ENCODE peak calls at places on chromosomes 12 and 14, in eight cellular contexts. One of them, this sample, is unnamed.

GRCh38 chr14:61625171-61625570 is 70.1 kb upstream of the HIF1A start:
- DNase-seq in NT2/D1: no peak
- DNase-seq in H7: no peak
- DNase-seq in colonic mucosa: no peak
- DNase-seq in K562: no peak
- DNase-seq in body of pancreas: no peak
- DNase-seq in CD4-positive, alpha-beta memory T cell: no peak
- DNase-seq in OCI-LY7: no peak
- DNase-seq in this sample: no peak

GRCh38 chr14:39229222-39229543 is 4.5 kb upstream of the MIA2 start:
- DNase-seq in NT2/D1: no peak
- DNase-seq in H7: no peak
- DNase-seq in colonic mucosa: no peak
- DNase-seq in K562: no peak
- DNase-seq in body of pancreas: no peak
- DNase-seq in CD4-positive, alpha-beta memory T cell: peak
- DNase-seq in OCI-LY7: peak
- DNase-seq in this sample: no peak

GRCh38 chr12:121781751-121782615 is 11.5 kb downstream of the RHOF start:
- DNase-seq in NT2/D1: no peak
- DNase-seq in H7: peak
- DNase-seq in colonic mucosa: no peak
- DNase-seq in K562: peak
- DNase-seq in body of pancreas: no peak
- DNase-seq in CD4-positive, alpha-beta memory T cell: no peak
- DNase-seq in OCI-LY7: peak
- DNase-seq in this sample: peak

GRCh38 chr12:175250-175649 is 38.7 kb downstream of the SLC6A12 start:
- DNase-seq in NT2/D1: no peak
- DNase-seq in H7: peak
- DNase-seq in colonic mucosa: no peak
- DNase-seq in K562: no peak
- DNase-seq in body of pancreas: no peak
- DNase-seq in CD4-positive, alpha-beta memory T cell: no peak
- DNase-seq in OCI-LY7: no peak
- DNase-seq in this sample: no peak

GRCh38 chr14:54814076-54814475 is 88.5 kb downstream of the GCH1 start:
- DNase-seq in NT2/D1: no peak
- DNase-seq in H7: peak
- DNase-seq in colonic mucosa: no peak
- DNase-seq in K562: peak
- DNase-seq in body of pancreas: no peak
- DNase-seq in CD4-positive, alpha-beta memory T cell: no peak
- DNase-seq in OCI-LY7: peak
- DNase-seq in this sample: no peak

GRCh38 chr12:54210400-54210790 is 21.6 kb upstream of the SMUG1 start:
- DNase-seq in NT2/D1: no peak
- DNase-seq in H7: no peak
- DNase-seq in colonic mucosa: no peak
- DNase-seq in K562: no peak
- DNase-seq in body of pancreas: no peak
- DNase-seq in CD4-positive, alpha-beta memory T cell: no peak
- DNase-seq in OCI-LY7: no peak
- DNase-seq in this sample: no peak

GRCh38 chr12:116456307-116456641 is 102.9 kb upstream of the MAP1LC3B2 start:
- DNase-seq in NT2/D1: no peak
- DNase-seq in H7: no peak
- DNase-seq in colonic mucosa: no peak
- DNase-seq in K562: no peak
- DNase-seq in body of pancreas: no peak
- DNase-seq in CD4-positive, alpha-beta memory T cell: no peak
- DNase-seq in OCI-LY7: no peak
- DNase-seq in this sample: no peak

GRCh38 chr14:82724296-82724695 is 1190.6 kb upstream of the SEL1L start:
- DNase-seq in NT2/D1: no peak
- DNase-seq in H7: no peak
- DNase-seq in colonic mucosa: no peak
- DNase-seq in K562: no peak
- DNase-seq in body of pancreas: no peak
- DNase-seq in CD4-positive, alpha-beta memory T cell: no peak
- DNase-seq in OCI-LY7: no peak
- DNase-seq in this sample: no peak

GRCh38 chr12:2387051-2387834 is 334.5 kb downstream of the CACNA1C start:
- DNase-seq in NT2/D1: no peak
- DNase-seq in H7: no peak
- DNase-seq in colonic mucosa: no peak
- DNase-seq in K562: no peak
- DNase-seq in body of pancreas: no peak
- DNase-seq in CD4-positive, alpha-beta memory T cell: no peak
- DNase-seq in OCI-LY7: no peak
- DNase-seq in this sample: no peak

GRCh38 chr12:108129017-108129812 is at the start of gene WSCD2:
- DNase-seq in NT2/D1: peak
- DNase-seq in H7: peak
- DNase-seq in colonic mucosa: no peak
- DNase-seq in K562: peak
- DNase-seq in body of pancreas: peak
- DNase-seq in CD4-positive, alpha-beta memory T cell: no peak
- DNase-seq in OCI-LY7: no peak
- DNase-seq in this sample: no peak
- H3K4me3 ChIP-seq in NT2/D1: peak
- H3K4me3 ChIP-seq in H7: peak
- H3K4me3 ChIP-seq in colonic mucosa: peak
- H3K4me3 ChIP-seq in K562: peak
- H3K4me3 ChIP-seq in body of pancreas: no peak
- H3K4me3 ChIP-seq in CD4-positive, alpha-beta memory T cell: no peak
- H3K4me3 ChIP-seq in OCI-LY7: no peak
- H3K4me3 ChIP-seq in this sample: no peak

GRCh38 chr12:92362109-92362508 is 216.5 kb upstream of the BTG1 start:
- DNase-seq in NT2/D1: no peak
- DNase-seq in H7: no peak
- DNase-seq in colonic mucosa: no peak
- DNase-seq in K562: no peak
- DNase-seq in body of pancreas: no peak
- DNase-seq in CD4-positive, alpha-beta memory T cell: no peak
- DNase-seq in OCI-LY7: no peak
- DNase-seq in this sample: no peak
- H3K4me3 ChIP-seq in NT2/D1: no peak
- H3K4me3 ChIP-seq in H7: no peak
- H3K4me3 ChIP-seq in colonic mucosa: no peak
- H3K4me3 ChIP-seq in K562: no peak
- H3K4me3 ChIP-seq in body of pancreas: no peak
- H3K4me3 ChIP-seq in CD4-positive, alpha-beta memory T cell: peak
- H3K4me3 ChIP-seq in OCI-LY7: peak
- H3K4me3 ChIP-seq in this sample: no peak

GRCh38 chr14:95157195-95157986 is at the start of gene DICER1:
- DNase-seq in NT2/D1: peak
- DNase-seq in H7: peak
- DNase-seq in colonic mucosa: peak
- DNase-seq in K562: peak
- DNase-seq in body of pancreas: peak
- DNase-seq in CD4-positive, alpha-beta memory T cell: peak
- DNase-seq in OCI-LY7: peak
- DNase-seq in this sample: peak

GRCh38 chr14:95156765-95157194 is 549 bp downstream of the DICER1 start:
- DNase-seq in NT2/D1: no peak
- DNase-seq in H7: peak
- DNase-seq in colonic mucosa: no peak
- DNase-seq in K562: peak
- DNase-seq in body of pancreas: peak
- DNase-seq in CD4-positive, alpha-beta memory T cell: no peak
- DNase-seq in OCI-LY7: peak
- DNase-seq in this sample: no peak

GRCh38 chr14:95153866-95154265 is 3.5 kb downstream of the DICER1 start:
- DNase-seq in NT2/D1: no peak
- DNase-seq in H7: no peak
- DNase-seq in colonic mucosa: no peak
- DNase-seq in K562: no peak
- DNase-seq in body of pancreas: no peak
- DNase-seq in CD4-positive, alpha-beta memory T cell: no peak
- DNase-seq in OCI-LY7: no peak
- DNase-seq in this sample: no peak

GRCh38 chr14:95156153-95156764 is 1.1 kb downstream of the DICER1 start:
- DNase-seq in NT2/D1: no peak
- DNase-seq in H7: peak
- DNase-seq in colonic mucosa: peak
- DNase-seq in K562: peak
- DNase-seq in body of pancreas: no peak
- DNase-seq in CD4-positive, alpha-beta memory T cell: no peak
- DNase-seq in OCI-LY7: peak
- DNase-seq in this sample: no peak

GRCh38 chr14:95155044-95155443 is 2.3 kb downstream of the DICER1 start:
- DNase-seq in NT2/D1: no peak
- DNase-seq in H7: no peak
- DNase-seq in colonic mucosa: no peak
- DNase-seq in K562: peak
- DNase-seq in body of pancreas: no peak
- DNase-seq in CD4-positive, alpha-beta memory T cell: no peak
- DNase-seq in OCI-LY7: no peak
- DNase-seq in this sample: peak
- H3K4me3 ChIP-seq in NT2/D1: no peak
- H3K4me3 ChIP-seq in H7: no peak
- H3K4me3 ChIP-seq in colonic mucosa: no peak
- H3K4me3 ChIP-seq in K562: no peak
- H3K4me3 ChIP-seq in body of pancreas: no peak
- H3K4me3 ChIP-seq in CD4-positive, alpha-beta memory T cell: peak
- H3K4me3 ChIP-seq in OCI-LY7: peak
- H3K4me3 ChIP-seq in this sample: peak

GRCh38 chr12:63916561-63917476 is 72.3 kb downstream of the SRGAP1 start:
- DNase-seq in NT2/D1: no peak
- DNase-seq in H7: no peak
- DNase-seq in colonic mucosa: no peak
- DNase-seq in K562: no peak
- DNase-seq in body of pancreas: no peak
- DNase-seq in CD4-positive, alpha-beta memory T cell: no peak
- DNase-seq in OCI-LY7: no peak
- DNase-seq in this sample: no peak
- H3K4me3 ChIP-seq in NT2/D1: no peak
- H3K4me3 ChIP-seq in H7: no peak
- H3K4me3 ChIP-seq in colonic mucosa: no peak
- H3K4me3 ChIP-seq in K562: no peak
- H3K4me3 ChIP-seq in body of pancreas: no peak
- H3K4me3 ChIP-seq in CD4-positive, alpha-beta memory T cell: no peak
- H3K4me3 ChIP-seq in OCI-LY7: no peak
- H3K4me3 ChIP-seq in this sample: no peak

DNA sequence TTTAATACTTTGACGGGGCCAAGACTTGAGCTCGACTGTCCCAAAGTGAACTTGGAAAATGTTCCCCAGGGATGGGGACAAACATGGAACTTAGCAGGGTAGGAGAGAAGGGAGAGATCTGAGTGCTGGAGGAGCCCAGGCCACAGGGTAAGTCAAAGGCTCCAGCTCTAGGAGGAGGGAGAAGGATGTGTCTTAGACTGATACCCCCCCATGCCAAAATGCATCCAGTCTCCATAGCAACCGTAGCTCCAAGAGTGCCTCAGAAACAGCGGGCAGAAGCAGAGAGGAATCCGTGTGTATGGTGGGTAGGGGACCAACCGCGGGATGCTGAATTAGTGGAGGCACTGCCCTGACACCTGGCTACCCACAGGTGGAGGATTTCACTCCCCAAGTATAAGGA is 845 bp upstream of the AGAP2 start:
- DNase-seq in NT2/D1: no peak
- DNase-seq in H7: no peak
- DNase-seq in colonic mucosa: no peak
- DNase-seq in K562: no peak
- DNase-seq in body of pancreas: no peak
- DNase-seq in CD4-positive, alpha-beta memory T cell: no peak
- DNase-seq in OCI-LY7: no peak
- DNase-seq in this sample: no peak
- H3K4me3 ChIP-seq in NT2/D1: no peak
- H3K4me3 ChIP-seq in H7: no peak
- H3K4me3 ChIP-seq in colonic mucosa: no peak
- H3K4me3 ChIP-seq in K562: no peak
- H3K4me3 ChIP-seq in body of pancreas: no peak
- H3K4me3 ChIP-seq in CD4-positive, alpha-beta memory T cell: no peak
- H3K4me3 ChIP-seq in OCI-LY7: no peak
- H3K4me3 ChIP-seq in this sample: no peak

GRCh38 chr12:47396902-47397663 is 308.7 kb downstream of the RPAP3 start:
- DNase-seq in NT2/D1: no peak
- DNase-seq in H7: no peak
- DNase-seq in colonic mucosa: no peak
- DNase-seq in K562: no peak
- DNase-seq in body of pancreas: no peak
- DNase-seq in CD4-positive, alpha-beta memory T cell: no peak
- DNase-seq in OCI-LY7: no peak
- DNase-seq in this sample: no peak
- H3K4me3 ChIP-seq in NT2/D1: no peak
- H3K4me3 ChIP-seq in H7: no peak
- H3K4me3 ChIP-seq in colonic mucosa: no peak
- H3K4me3 ChIP-seq in K562: no peak
- H3K4me3 ChIP-seq in body of pancreas: no peak
- H3K4me3 ChIP-seq in CD4-positive, alpha-beta memory T cell: peak
- H3K4me3 ChIP-seq in OCI-LY7: no peak
- H3K4me3 ChIP-seq in this sample: no peak

This sample was measured in HAP-1.